ENCODE peak calls at places on chromosomes 2 and 18, in four cellular contexts. B is adrenal gland, V is ACHN, Q is fibroblast of the conjunctiva. Z is an unnamed sample.

GRCh38 chr18:11310476-11311086 is 161.2 kb upstream of the PIEZO2 start:
- DNase-seq in Q (peak; percentile 29), B (peak; percentile 60), V (peak; percentile 50), Z (peak; percentile 24)

GRCh38 chr2:32937602-32938450 is 8.9 kb upstream of the LTBP1 start:
- DNase-seq in V (no peak), B (no peak), Q (no peak), Z (no peak)

GRCh38 chr18:55840601-55841170 is 252.7 kb upstream of the TCF4 start:
- DNase-seq in Q (no peak), V (no peak), B (no peak), Z (no peak)

GRCh38 chr2:226408131-226408530 is 391.5 kb downstream of the IRS1 start:
- DNase-seq in V (no peak), Q (no peak), B (no peak), Z (no peak)

GRCh38 chr18:22466608-22467390 is 49.1 kb upstream of the CTAGE1 start:
- DNase-seq in V (peak; percentile 9), Q (peak; percentile 39), B (no peak), Z (no peak)

GRCh38 chr2:129759186-129760010 is 220.1 kb upstream of the RAB6C start:
- DNase-seq in V (no peak), Q (no peak), B (no peak), Z (no peak)

GRCh38 chr2:188369365-188369764 is 77.7 kb downstream of the GULP1 start:
- DNase-seq in V (peak; percentile 61), B (peak; percentile 47), Q (peak; percentile 46), Z (no peak)

GRCh38 chr2:67954125-67954748 is 108.6 kb downstream of the C1D start:
- DNase-seq in B (no peak), Q (no peak), V (no peak), Z (no peak)

GRCh38 chr2:187934236-187934635 is 357.4 kb upstream of the GULP1 start:
- DNase-seq in Q (no peak), B (no peak), V (no peak), Z (no peak)

GRCh38 chr2:110865188-110865587 is 132.8 kb downstream of the ACOXL start:
- DNase-seq in B (no peak), Q (no peak), V (no peak), Z (peak; percentile 61)

GRCh38 chr18:76679877-76680276 is 142.5 kb upstream of the ZNF236 start:
- DNase-seq in Q (no peak), V (no peak), B (no peak), Z (no peak)

GRCh38 chr18:50924372-50924771 is 43.5 kb upstream of the ELAC1 start:
- DNase-seq in B (no peak), V (no peak), Q (no peak), Z (no peak)

GRCh38 chr18:47595816-47596501 is 334.5 kb downstream of the SMAD2 start:
- DNase-seq in Q (no peak), B (no peak), V (peak; percentile 16), Z (peak; percentile 8)

GRCh38 chr2:20682166-20682565 is 15.2 kb downstream of the GDF7 start:
- DNase-seq in V (peak; percentile 42), B (no peak), Q (no peak), Z (no peak)

GRCh38 chr2:72896446-72896845 is 9.2 kb downstream of the SPR start:
- DNase-seq in V (no peak), Q (no peak), B (no peak), Z (no peak)

GRCh38 chr2:37389984-37390765 is 45.7 kb downstream of the QPCT start:
- DNase-seq in B (no peak), Q (peak; percentile 42), V (peak; percentile 87), Z (peak; percentile 73)

GRCh38 chr2:133972786-133973185 is 281.1 kb upstream of the MGAT5 start:
- DNase-seq in Q (peak; percentile 5), B (no peak), V (no peak), Z (no peak)

GRCh38 chr2:10148268-10148667 is 25.7 kb downstream of the RRM2 start:
- DNase-seq in Q (no peak), V (no peak), B (no peak), Z (no peak)

GRCh38 chr18:60684843-60685513 is 312.4 kb upstream of the MC4R start:
- DNase-seq in Q (peak; percentile 32), B (no peak), V (peak; percentile 14), Z (no peak)

GRCh38 chr2:172095905-172096660 is 6.6 kb downstream of the DLX2 start:
- DNase-seq in B (no peak), Q (no peak), V (peak; percentile 55), Z (no peak)

GRCh38 chr18:48521723-48522122 is 17.1 kb upstream of the CTIF start:
- DNase-seq in Q (no peak), V (no peak), B (no peak), Z (no peak)

GRCh38 chr2:85551698-85552678 is 9.3 kb downstream of the GGCX start:
- DNase-seq in Q (peak; percentile 61), B (peak; percentile 85), V (peak; percentile 79), Z (peak; percentile 48)

GRCh38 chr2:106053116-106053515 is 141.0 kb downstream of the UXS1 start:
- DNase-seq in B (no peak), V (peak; percentile 60), Q (no peak), Z (no peak)

GRCh38 chr18:44651453-44651852 is 29.2 kb upstream of the SETBP1 start:
- DNase-seq in B (no peak), V (peak; percentile 64), Q (peak; percentile 62), Z (no peak)

GRCh38 chr18:67139899-67140298 is 376.6 kb downstream of the DSEL start:
- DNase-seq in Q (no peak), B (no peak), V (no peak), Z (no peak)

GRCh38 chr2:223870840-223871618 is 33.6 kb upstream of the AP1S3 start:
- DNase-seq in B (no peak), V (no peak), Q (peak; percentile 41), Z (no peak)

GRCh38 chr2:54456526-54457325 is 599 bp downstream of the SPTBN1 start:
- DNase-seq in V (peak; percentile 62), Q (no peak), B (peak; percentile 50), Z (peak; percentile 60)

GRCh38 chr2:120177011-120177621 is 46.1 kb downstream of the TMEM185B start:
- DNase-seq in Q (no peak), V (no peak), B (no peak), Z (peak; percentile 90)

GRCh38 chr2:44342854-44343253 is 18.4 kb downstream of the PREPL start:
- DNase-seq in B (no peak), Q (no peak), V (peak; percentile 69), Z (no peak)

GRCh38 chr2:11248-11941 is 34.9 kb downstream of the FAM110C start:
- DNase-seq in B (peak; percentile 71), Q (peak; percentile 4), V (peak; percentile 75), Z (peak; percentile 29)

GRCh38 chr2:166765141-166765540 is 123.1 kb upstream of the XIRP2 start:
- DNase-seq in Q (no peak), B (no peak), V (no peak), Z (no peak)

GRCh38 chr2:174750923-174751441 is 13.3 kb downstream of the CHRNA1 start:
- DNase-seq in V (no peak), Q (no peak), B (no peak), Z (peak; percentile 59)

GRCh38 chr2:11618708-11619062 is 51.3 kb downstream of the NTSR2 start:
- DNase-seq in Q (no peak), B (no peak), V (no peak), Z (no peak)

GRCh38 chr2:85549095-85549494 is 10.1 kb downstream of the MAT2A start:
- DNase-seq in Q (no peak), V (no peak), B (no peak), Z (no peak)